ENCODE peak calls at places on chromosomes 5 and 9, in five cellular contexts. One of them, this sample, is unnamed.

GRCh38 chr9:134554750-134555655 is 86.6 kb upstream of the COL5A1 start:
- DNase-seq in stomach: no peak
- DNase-seq in BJ: no peak
- DNase-seq in neural crest cell: no peak
- DNase-seq in substantia nigra: no peak
- DNase-seq in this sample: no peak

GRCh38 chr5:142012792-142013388 is at the start of gene GNPDA1:
- DNase-seq in stomach: peak
- DNase-seq in BJ: no peak
- DNase-seq in neural crest cell: peak
- DNase-seq in substantia nigra: peak
- DNase-seq in this sample: peak

GRCh38 chr5:3818612-3819011 is 223.0 kb downstream of the IRX1 start:
- DNase-seq in stomach: no peak
- DNase-seq in BJ: no peak
- DNase-seq in neural crest cell: no peak
- DNase-seq in substantia nigra: no peak
- DNase-seq in this sample: no peak

GRCh38 chr9:119761737-119762136 is 392.5 kb upstream of the BRINP1 start:
- DNase-seq in stomach: no peak
- DNase-seq in BJ: no peak
- DNase-seq in neural crest cell: no peak
- DNase-seq in substantia nigra: no peak
- DNase-seq in this sample: no peak

GRCh38 chr5:171579162-171579561 is 159.7 kb downstream of the FGF18 start:
- DNase-seq in stomach: no peak
- DNase-seq in BJ: no peak
- DNase-seq in neural crest cell: no peak
- DNase-seq in substantia nigra: no peak
- DNase-seq in this sample: no peak

GRCh38 chr9:136644593-136645342 is 17.9 kb upstream of the EGFL7 start:
- DNase-seq in stomach: peak
- DNase-seq in BJ: no peak
- DNase-seq in neural crest cell: peak
- DNase-seq in substantia nigra: peak
- DNase-seq in this sample: no peak

GRCh38 chr9:123335227-123335985 is 20.6 kb upstream of the CRB2 start:
- DNase-seq in stomach: no peak
- DNase-seq in BJ: peak
- DNase-seq in neural crest cell: no peak
- DNase-seq in substantia nigra: no peak
- DNase-seq in this sample: no peak

GRCh38 chr5:137921931-137922330 is 32.7 kb downstream of the PKD2L2 start:
- DNase-seq in stomach: no peak
- DNase-seq in BJ: no peak
- DNase-seq in neural crest cell: no peak
- DNase-seq in substantia nigra: no peak
- DNase-seq in this sample: peak

GRCh38 chr9:32518276-32518675 is 7.7 kb downstream of the RIGI start:
- DNase-seq in stomach: no peak
- DNase-seq in BJ: no peak
- DNase-seq in neural crest cell: no peak
- DNase-seq in substantia nigra: no peak
- DNase-seq in this sample: no peak

GRCh38 chr5:28549588-28549987 is 1511.2 kb upstream of the CDH9 start:
- DNase-seq in stomach: no peak
- DNase-seq in BJ: no peak
- DNase-seq in neural crest cell: no peak
- DNase-seq in substantia nigra: no peak
- DNase-seq in this sample: no peak

GRCh38 chr5:43603535-43604363 is 769 bp downstream of the NNT start:
- DNase-seq in stomach: peak
- DNase-seq in BJ: no peak
- DNase-seq in neural crest cell: peak
- DNase-seq in substantia nigra: peak
- DNase-seq in this sample: peak

GRCh38 chr9:76654575-76654974 is 109.7 kb upstream of the PCA3 start:
- DNase-seq in stomach: no peak
- DNase-seq in BJ: peak
- DNase-seq in neural crest cell: no peak
- DNase-seq in substantia nigra: no peak
- DNase-seq in this sample: no peak

GRCh38 chr5:122151640-122152039 is 22.3 kb downstream of the ZNF474 start:
- DNase-seq in stomach: no peak
- DNase-seq in BJ: no peak
- DNase-seq in neural crest cell: no peak
- DNase-seq in substantia nigra: no peak
- DNase-seq in this sample: no peak

GRCh38 chr9:91161465-91162275 is 200.0 kb downstream of the AUH start:
- DNase-seq in stomach: no peak
- DNase-seq in BJ: no peak
- DNase-seq in neural crest cell: no peak
- DNase-seq in substantia nigra: no peak
- DNase-seq in this sample: no peak

GRCh38 chr5:157046041-157046440 is 12.9 kb downstream of the HAVCR1 start:
- DNase-seq in stomach: peak
- DNase-seq in BJ: no peak
- DNase-seq in neural crest cell: no peak
- DNase-seq in substantia nigra: no peak
- DNase-seq in this sample: no peak

GRCh38 chr9:73780916-73781315 is 629.3 kb downstream of the ANXA1 start:
- DNase-seq in stomach: no peak
- DNase-seq in BJ: peak
- DNase-seq in neural crest cell: no peak
- DNase-seq in substantia nigra: no peak
- DNase-seq in this sample: no peak

GRCh38 chr5:139383275-139383992 is at the start of gene SLC23A1:
- DNase-seq in stomach: no peak
- DNase-seq in BJ: no peak
- DNase-seq in neural crest cell: no peak
- DNase-seq in substantia nigra: no peak
- DNase-seq in this sample: no peak

GRCh38 chr9:33468797-33469621 is 4.7 kb downstream of the NOL6 start:
- DNase-seq in stomach: no peak
- DNase-seq in BJ: no peak
- DNase-seq in neural crest cell: no peak
- DNase-seq in substantia nigra: no peak
- DNase-seq in this sample: no peak

GRCh38 chr5:3842591-3842990 is 247.0 kb downstream of the IRX1 start:
- DNase-seq in stomach: no peak
- DNase-seq in BJ: no peak
- DNase-seq in neural crest cell: no peak
- DNase-seq in substantia nigra: no peak
- DNase-seq in this sample: no peak

GRCh38 chr5:1161832-1162229 is 39.6 kb upstream of the SLC6A19 start:
- DNase-seq in stomach: peak
- DNase-seq in BJ: no peak
- DNase-seq in neural crest cell: no peak
- DNase-seq in substantia nigra: peak
- DNase-seq in this sample: no peak

GRCh38 chr5:16819522-16820167 is 116.4 kb downstream of the MYO10 start:
- DNase-seq in stomach: no peak
- DNase-seq in BJ: peak
- DNase-seq in neural crest cell: no peak
- DNase-seq in substantia nigra: no peak
- DNase-seq in this sample: no peak

GRCh38 chr5:154243736-154244135 is 53.2 kb downstream of the GALNT10 start:
- DNase-seq in stomach: no peak
- DNase-seq in BJ: no peak
- DNase-seq in neural crest cell: no peak
- DNase-seq in substantia nigra: no peak
- DNase-seq in this sample: no peak

GRCh38 chr5:587403-587802 is 24.7 kb upstream of the CEP72 start:
- DNase-seq in stomach: peak
- DNase-seq in BJ: no peak
- DNase-seq in neural crest cell: no peak
- DNase-seq in substantia nigra: no peak
- DNase-seq in this sample: no peak

GRCh38 chr9:2655411-2655901 is 33.9 kb downstream of the VLDLR start:
- DNase-seq in stomach: no peak
- DNase-seq in BJ: peak
- DNase-seq in neural crest cell: no peak
- DNase-seq in substantia nigra: no peak
- DNase-seq in this sample: no peak

GRCh38 chr5:43078956-43079355 is 38.8 kb upstream of the ANXA2R start:
- DNase-seq in stomach: no peak
- DNase-seq in BJ: peak
- DNase-seq in neural crest cell: no peak
- DNase-seq in substantia nigra: no peak
- DNase-seq in this sample: peak